ENCODE peak calls at places on chromosomes 11 and 22, in eight cellular contexts. T is GM04503; F is right atrium auricular region; K is cardiac fibroblast; Y is OCI-LY7; Z is activated CD8-positive, alpha-beta memory T cell treated with anti-CD3 and anti-CD28 coated beads for 48 hours; O is CD8-positive, alpha-beta memory T cell; D is myocyte. P is an unnamed sample.

GRCh38 chr22:19948057-19948760 is 6.6 kb upstream of the TXNRD2 start:
- DNase-seq in T (no peak), F (no peak), K (no peak), Y (no peak), Z (no peak), O (no peak), D (no peak), P (no peak)

GRCh38 chr22:32323513-32324164 is 34.0 kb upstream of the RFPL3 start:
- DNase-seq in T (no peak), F (peak; percentile 21), K (no peak), Y (no peak), Z (no peak), O (no peak), D (no peak), P (peak; percentile 20)

GRCh38 chr11:67371549-67372231 is 1.7 kb downstream of the CLCF1 start:
- DNase-seq in T (no peak), F (peak; percentile 72), K (peak; percentile 69), Y (peak; percentile 60), Z (no peak), O (no peak), D (peak; percentile 54), P (peak; percentile 46)

GRCh38 chr11:134659882-134660281 is 247.8 kb upstream of the B3GAT1 start:
- DNase-seq in T (no peak), F (peak; percentile 43), K (no peak), Y (no peak), Z (no peak), O (no peak), D (no peak), P (peak; percentile 9)

GRCh38 chr11:39174228-39174627 is 2285.2 kb downstream of the LRRC4C start:
- DNase-seq in T (no peak), F (no peak), K (no peak), Y (no peak), Z (no peak), O (no peak), D (no peak), P (no peak)

GRCh38 chr11:95794086-95794485 is 3.8 kb downstream of the CEP57 start:
- DNase-seq in T (no peak), F (no peak), K (no peak), Y (no peak), Z (no peak), O (no peak), D (peak; percentile 6), P (no peak)

GRCh38 chr22:26656896-26657851 is at the start of gene MIAT:
- DNase-seq in T (no peak), F (no peak), K (no peak), Y (no peak), Z (no peak), O (peak; percentile 72), D (peak; percentile 7), P (peak; percentile 40)

GRCh38 chr11:20088368-20089260 is 71.7 kb downstream of the DBX1 start:
- DNase-seq in T (no peak), F (no peak), K (peak; percentile 22), Y (no peak), Z (no peak), O (no peak), D (no peak), P (no peak)

GRCh38 chr22:42313804-42314581 is 43.5 kb upstream of the TCF20 start:
- DNase-seq in T (no peak), F (no peak), K (peak; percentile 47), Y (peak; percentile 61), Z (no peak), O (no peak), D (peak; percentile 67), P (peak; percentile 79)

GRCh38 chr11:95095858-95096587 is 6.4 kb downstream of the ENDOD1 start:
- DNase-seq in T (peak; percentile 22), F (no peak), K (peak; percentile 60), Y (peak; percentile 75), Z (no peak), O (no peak), D (peak; percentile 72), P (no peak)

GRCh38 chr11:72257551-72257950 is 13.6 kb upstream of the PHOX2A start:
- DNase-seq in T (no peak), F (no peak), K (no peak), Y (no peak), Z (no peak), O (no peak), D (no peak), P (no peak)

GRCh38 chr11:128069665-128070064 is 517.7 kb downstream of the ETS1 start:
- DNase-seq in T (no peak), F (no peak), K (no peak), Y (no peak), Z (no peak), O (no peak), D (no peak), P (no peak)

GRCh38 chr11:12088047-12088481 is 22.3 kb upstream of the MICAL2 start:
- DNase-seq in T (peak; percentile 88), F (peak; percentile 83), K (peak; percentile 65), Y (no peak), Z (no peak), O (no peak), D (peak; percentile 28), P (no peak)

GRCh38 chr22:49632199-49633009 is 195.3 kb downstream of the BRD1 start:
- DNase-seq in T (peak; percentile 3), F (no peak), K (peak; percentile 52), Y (no peak), Z (no peak), O (no peak), D (peak; percentile 24), P (peak; percentile 55)

GRCh38 chr11:133070053-133070713 is 462.1 kb downstream of the OPCML start:
- DNase-seq in T (no peak), F (peak; percentile 13), K (no peak), Y (no peak), Z (no peak), O (no peak), D (no peak), P (no peak)

GRCh38 chr22:20324139-20324516 is 4.3 kb upstream of the DGCR6L start:
- DNase-seq in T (no peak), F (peak; percentile 34), K (no peak), Y (no peak), Z (no peak), O (no peak), D (no peak), P (peak; percentile 21)

GRCh38 chr11:34523053-34523452 is 9.5 kb upstream of the ELF5 start:
- DNase-seq in T (no peak), F (no peak), K (no peak), Y (no peak), Z (no peak), O (no peak), D (no peak), P (no peak)

GRCh38 chr11:58334708-58335107 is 24.2 kb downstream of the OR5B17 start:
- DNase-seq in T (peak; percentile 50), F (no peak), K (peak; percentile 45), Y (no peak), Z (no peak), O (no peak), D (peak; percentile 35), P (no peak)